ENCODE peak calls at places on chromosomes 5 and 9, in five cellular contexts. N is GM12878, E is K562, H is H1, A is HepG2. T is an unnamed sample.

GRCh38 chr5:91339053-91339710 is 43.9 kb downstream of the ARRDC3 start:
- DNase-seq in N (no peak), E (no peak), H (no peak), A (no peak), T (no peak)

GRCh38 chr5:128085413-128085812 is 1.8 kb downstream of the SLC12A2 start:
- DNase-seq in N (no peak), E (no peak), H (no peak), A (peak; percentile 18), T (no peak)

GRCh38 chr9:2725126-2725525 is 7.8 kb downstream of the KCNV2 start:
- DNase-seq in N (no peak), E (no peak), H (no peak), A (no peak), T (no peak)

GRCh38 chr9:114465417-114465816 is 39.9 kb downstream of the WHRN start:
- DNase-seq in N (no peak), E (no peak), H (no peak), A (no peak), T (no peak)

GRCh38 chr9:77099388-77099787 is 77.9 kb upstream of the VPS13A start:
- DNase-seq in N (no peak), E (no peak), H (no peak), A (no peak), T (no peak)

GRCh38 chr5:83925321-83925877 is 204.7 kb upstream of the HAPLN1 start:
- DNase-seq in N (no peak), E (no peak), H (no peak), A (no peak), T (no peak)

GRCh38 chr9:113370806-113371325 is 5.9 kb downstream of the HDHD3 start:
- DNase-seq in N (no peak), E (no peak), H (no peak), A (no peak), T (no peak)

GRCh38 chr9:93684161-93684765 is 107.9 kb downstream of the PHF2 start:
- DNase-seq in N (no peak), E (no peak), H (no peak), A (no peak), T (peak; percentile 4)

GRCh38 chr9:114516913-114517312 is 11.6 kb upstream of the WHRN start:
- DNase-seq in N (no peak), E (no peak), H (no peak), A (no peak), T (no peak)

GRCh38 chr5:121982500-121983261 is 20.9 kb downstream of the SRFBP1 start:
- DNase-seq in N (no peak), E (no peak), H (no peak), A (no peak), T (no peak)

GRCh38 chr5:147216552-147217154 is 18.2 kb upstream of the STK32A start:
- DNase-seq in N (no peak), E (no peak), H (peak; percentile 52), A (peak; percentile 61), T (peak; percentile 22)

GRCh38 chr5:173303878-173304590 is 24.2 kb downstream of the STC2 start:
- DNase-seq in N (no peak), E (peak; percentile 67), H (no peak), A (peak; percentile 83), T (peak; percentile 71)

GRCh38 chr9:27331393-27331792 is 34.4 kb upstream of the EQTN start:
- DNase-seq in N (no peak), E (no peak), H (no peak), A (no peak), T (no peak)

GRCh38 chr5:62977641-62978040 is 399.0 kb downstream of the LRRC70 start:
- DNase-seq in N (no peak), E (no peak), H (no peak), A (no peak), T (peak; percentile 19)

GRCh38 chr9:98222885-98223640 is 30.6 kb upstream of the CORO2A start:
- DNase-seq in N (no peak), E (no peak), H (no peak), A (peak; percentile 81), T (no peak)
- TF ChIP-seq ATF2 in N (no peak), E (no peak), H (no peak), A (no peak), T (no peak)

GRCh38 chr5:55232985-55233928 is at the start of gene CCNO:
- DNase-seq in N (no peak), E (peak; percentile 85), H (peak; percentile 87), A (peak; percentile 18), T (peak; percentile 84)

GRCh38 chr5:55241756-55242155 is 8.3 kb upstream of the CCNO start:
- DNase-seq in N (no peak), E (no peak), H (no peak), A (no peak), T (no peak)

GRCh38 chr5:55232194-55232984 is 1.0 kb downstream of the CCNO start:
- DNase-seq in N (no peak), E (peak; percentile 11), H (peak; percentile 83), A (no peak), T (peak; percentile 72)

GRCh38 chr5:55234171-55234700 is 828 bp upstream of the CCNO start:
- DNase-seq in N (no peak), E (no peak), H (no peak), A (no peak), T (peak; percentile 33)

DNA sequence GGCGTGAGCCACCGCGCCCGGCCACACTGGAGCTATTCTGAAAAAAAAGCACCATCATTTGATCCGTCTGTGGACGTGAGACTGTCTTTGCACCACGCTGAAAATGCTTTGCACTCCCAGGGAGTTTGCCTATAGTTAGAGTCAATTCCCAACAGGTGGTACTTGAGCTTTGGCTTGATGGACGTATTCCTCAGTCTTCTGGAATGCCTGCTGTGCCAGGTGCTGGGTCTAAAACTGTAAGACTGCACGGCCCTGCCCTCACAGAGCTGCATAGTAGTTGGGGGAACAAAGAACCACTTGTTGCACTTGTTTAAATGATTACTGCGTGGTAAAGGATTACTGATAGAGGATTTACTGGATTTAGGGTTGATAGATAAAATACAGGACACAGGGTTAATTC is 3.4 kb upstream of the CCNO start:
- DNase-seq in N (no peak), E (no peak), H (no peak), A (no peak), T (no peak)
- TF ChIP-seq ATF2 in N (no peak), E (no peak), H (no peak), A (no peak), T (no peak)

GRCh38 chr9:22120595-22120994 is 111.5 kb upstream of the CDKN2B start:
- DNase-seq in N (no peak), E (no peak), H (no peak), A (no peak), T (no peak)

GRCh38 chr9:22119537-22120167 is 110.5 kb upstream of the CDKN2B start:
- DNase-seq in N (no peak), E (no peak), H (no peak), A (peak; percentile 21), T (no peak)

GRCh38 chr9:22117511-22118388 is 108.6 kb upstream of the CDKN2B start:
- DNase-seq in N (no peak), E (no peak), H (peak; percentile 49), A (peak; percentile 57), T (peak; percentile 32)

GRCh38 chr9:22116751-22117150 is 107.6 kb upstream of the CDKN2B start:
- DNase-seq in N (no peak), E (no peak), H (no peak), A (no peak), T (no peak)

DNA sequence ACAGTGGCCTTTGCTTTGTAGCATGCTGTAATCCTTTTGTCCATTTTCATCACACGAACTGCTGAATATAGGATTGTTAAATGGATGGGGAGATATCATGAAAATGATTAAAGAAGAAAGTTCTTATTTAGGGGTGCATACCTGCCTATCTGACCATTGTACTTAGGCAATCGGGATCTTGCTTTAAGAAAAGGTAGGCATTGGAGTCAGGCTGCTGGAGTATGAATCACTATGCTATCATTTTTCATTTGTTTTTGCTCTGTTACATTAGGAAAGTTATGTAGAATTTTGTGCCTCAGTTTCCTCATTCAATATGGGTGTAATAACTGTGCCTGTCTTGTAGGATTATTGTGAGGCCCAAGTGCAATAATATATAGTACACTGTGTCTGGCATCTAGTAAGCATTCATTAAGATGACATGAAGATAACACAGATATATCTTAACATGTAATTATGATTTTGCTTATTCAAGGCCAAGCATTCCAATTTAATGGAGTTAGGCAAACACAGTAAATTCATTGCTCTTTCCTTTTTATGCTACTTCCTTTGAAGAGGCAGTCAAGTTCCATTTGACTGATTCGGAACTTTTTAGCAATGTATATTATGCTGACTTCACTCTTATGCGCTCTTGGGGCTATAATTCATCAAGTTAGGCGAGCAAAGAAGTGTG is 109.8 kb upstream of the CDKN2B start:
- DNase-seq in N (no peak), E (no peak), H (no peak), A (no peak), T (no peak)
- TF ChIP-seq ATF2 in N (no peak), E (no peak), H (no peak), A (no peak), T (no peak)

GRCh38 chr5:126898223-126898622 is 121.3 kb downstream of the LMNB1 start:
- DNase-seq in N (no peak), E (no peak), H (no peak), A (no peak), T (no peak)

GRCh38 chr5:126900796-126901195 is 123.9 kb downstream of the LMNB1 start:
- DNase-seq in N (no peak), E (no peak), H (no peak), A (no peak), T (no peak)

GRCh38 chr5:126896170-126896717 is 119.3 kb downstream of the LMNB1 start:
- DNase-seq in N (no peak), E (no peak), H (no peak), A (no peak), T (no peak)
- TF ChIP-seq ATF2 in N (no peak), E (no peak), H (no peak), A (no peak), T (no peak)

GRCh38 chr5:136811086-136811485 is 445.7 kb upstream of the TRPC7 start:
- DNase-seq in N (no peak), E (no peak), H (no peak), A (no peak), T (no peak)
- TF ChIP-seq ATF2 in N (no peak), E (no peak), H (no peak), A (no peak), T (no peak)

DNA sequence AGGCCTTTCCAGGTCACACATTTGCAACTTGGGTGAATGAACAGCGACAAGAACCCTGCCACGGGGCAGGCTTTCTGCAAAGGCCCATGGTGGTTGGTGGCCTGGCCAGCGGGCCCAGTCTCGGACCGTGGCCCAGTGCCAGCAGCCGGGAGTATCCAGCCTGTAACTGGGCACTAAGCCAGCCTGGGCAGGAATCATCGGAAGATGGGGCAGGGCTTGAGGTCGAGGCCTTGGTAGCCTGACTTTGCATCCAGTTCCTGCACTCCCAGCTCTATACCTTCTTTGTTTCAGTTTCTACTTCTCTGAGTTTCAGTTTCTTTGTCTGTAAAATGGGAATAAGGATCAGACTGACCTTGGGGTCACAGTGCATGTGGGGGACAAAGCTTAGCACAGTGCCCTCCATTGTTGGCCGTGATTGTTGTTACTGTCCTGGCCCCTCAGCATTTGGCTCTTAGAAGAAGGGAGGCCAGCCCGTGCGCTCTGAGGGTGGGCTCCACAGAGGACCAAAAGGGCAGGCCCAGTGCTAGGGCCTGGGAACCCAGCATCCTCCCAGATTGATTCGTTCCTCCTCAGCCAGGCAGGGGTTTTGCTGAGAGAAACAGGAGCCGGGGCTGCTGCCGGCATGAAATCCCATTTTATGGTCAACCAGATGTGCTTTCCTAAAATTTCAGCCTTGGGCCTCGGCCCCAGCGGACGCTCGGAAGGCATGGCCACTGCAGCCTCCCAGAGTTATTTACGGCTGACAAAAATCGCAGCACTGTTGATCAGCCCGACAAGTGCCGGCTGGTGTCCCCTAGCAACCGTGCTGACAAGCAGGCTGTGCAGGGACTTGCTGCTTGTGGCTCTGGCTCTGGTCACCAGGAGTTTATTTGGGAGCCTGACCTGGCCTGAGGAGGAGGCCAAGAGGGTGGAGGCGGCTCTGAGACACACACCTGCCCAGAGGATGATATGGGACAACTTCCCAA is 43.6 kb downstream of the JADE2 start:
- DNase-seq in N (no peak), E (no peak), H (no peak), A (no peak), T (no peak)
- TF ChIP-seq ATF2 in N (no peak), E (no peak), H (no peak), A (no peak), T (no peak)